ENCODE peak calls at places on chromosomes 6 and 20, in eight cellular contexts. J is GM23248; N is activated T-helper 9 cell treated with anti-CD3 and anti-CD28 coated beads, Interleukin-2, amount 50 U/mL, for 16 hours; Y is amniotic stem cell; T is HS-5; B is GOT3; U is stimulated activated CD4-positive, alpha-beta T cell treated with anti-CD3 and anti-CD28 coated beads, Interleukin-15, amount 100 ng/mL, for 1 hour; L is left cardiac atrium. H is an unnamed sample.
A peak's percentile ranks its signal among the peaks of the same experiment; 100 is the strongest.

GRCh38 chr6:167546611-167547327 is 221.9 kb downstream of the TTLL2 start:
- DNase-seq in B (no peak), Y (no peak), L (no peak), J (no peak), N (no peak), U (no peak), T (no peak), H (no peak)

GRCh38 chr20:6116763-6117162 is 6.1 kb downstream of the FERMT1 start:
- DNase-seq in L (no peak), N (no peak), U (no peak), Y (no peak), B (no peak), J (no peak), T (no peak), H (no peak)

GRCh38 chr6:89916136-89916920 is 22.1 kb downstream of the GJA10 start:
- DNase-seq in B (no peak), L (no peak), T (no peak), N (no peak), J (no peak), Y (no peak), U (no peak), H (no peak)

GRCh38 chr20:49909499-49910339 is 5.6 kb downstream of the SPATA2 start:
- DNase-seq in J (no peak), Y (no peak), U (no peak), T (no peak), B (no peak), L (no peak), N (no peak), H (peak; percentile 50)

GRCh38 chr6:7468382-7469081 is 72.9 kb upstream of the DSP start:
- DNase-seq in L (peak; percentile 81), B (no peak), N (no peak), J (peak; percentile 87), T (no peak), U (no peak), Y (no peak), H (peak; percentile 60)

GRCh38 chr6:163538331-163538730 is 123.8 kb downstream of the QKI start:
- DNase-seq in N (no peak), T (no peak), L (no peak), Y (no peak), B (no peak), J (no peak), U (no peak), H (no peak)

GRCh38 chr20:61985096-61985495 is 80.6 kb downstream of the TAF4 start:
- DNase-seq in L (peak; percentile 12), J (no peak), Y (no peak), T (no peak), B (no peak), U (no peak), N (no peak), H (no peak)

GRCh38 chr6:132496519-132497180 is 16.3 kb downstream of the STX7 start:
- DNase-seq in B (no peak), T (no peak), Y (no peak), U (no peak), N (no peak), L (no peak), J (no peak), H (no peak)

GRCh38 chr6:26327450-26328264 is 37.3 kb upstream of the BTN3A2 start:
- DNase-seq in J (peak; percentile 68), U (no peak), L (no peak), Y (peak; percentile 44), N (peak; percentile 45), T (peak; percentile 88), B (no peak), H (peak; percentile 80)

GRCh38 chr6:2731281-2731909 is 19.3 kb downstream of the MYLK4 start:
- DNase-seq in J (peak; percentile 32), N (no peak), U (no peak), L (no peak), Y (no peak), T (no peak), B (no peak), H (no peak)

GRCh38 chr20:61569836-61570235 is 317.8 kb downstream of the CDH4 start:
- DNase-seq in T (no peak), Y (no peak), N (no peak), U (no peak), J (no peak), B (no peak), L (no peak), H (no peak)

GRCh38 chr20:50467618-50468373 is 42.4 kb upstream of the PTPN1 start:
- DNase-seq in N (no peak), Y (peak; percentile 5), L (peak; percentile 44), J (peak; percentile 63), B (no peak), T (peak; percentile 41), U (no peak), H (peak; percentile 65)

H was measured in BE2C.